ENCODE peak calls at places on chromosome 3, in eight cellular contexts. E, T, P, Q, W, X, D and O are unnamed samples.
A peak's percentile ranks its signal among the peaks of the same experiment; 100 is the strongest.

GRCh38 chr3:191476053-191476787 is 15.3 kb downstream of the PYDC2 start:
- DNase-seq in E (no peak), T (no peak), P (no peak), Q (no peak), W (no peak), X (no peak), D (no peak), O (no peak)

GRCh38 chr3:119891944-119892721 is 110.2 kb downstream of the NR1I2 start:
- DNase-seq in E (no peak), T (no peak), P (no peak), Q (no peak), W (peak; percentile 87), X (peak; percentile 10), D (peak; percentile 76), O (peak; percentile 33)

GRCh38 chr3:8094415-8094814 is 407.2 kb upstream of the LMCD1 start:
- DNase-seq in E (no peak), T (no peak), P (no peak), Q (no peak), W (no peak), X (no peak), D (no peak), O (no peak)

GRCh38 chr3:54121404-54122045 is 827 bp upstream of the CACNA2D3 start:
- DNase-seq in E (no peak), T (no peak), P (no peak), Q (no peak), W (no peak), X (no peak), D (no peak), O (no peak)

GRCh38 chr3:122403489-122403888 is 12.4 kb downstream of the WDR5B start:
- DNase-seq in E (no peak), T (no peak), P (no peak), Q (no peak), W (peak; percentile 74), X (no peak), D (no peak), O (no peak)

GRCh38 chr3:14687360-14687759 is 12.4 kb downstream of the C3orf20 start:
- DNase-seq in E (no peak), T (no peak), P (no peak), Q (no peak), W (no peak), X (no peak), D (no peak), O (no peak)

GRCh38 chr3:71579934-71580318 is 3.6 kb downstream of the FOXP1 start:
- DNase-seq in E (no peak), T (no peak), P (no peak), Q (no peak), W (peak; percentile 37), X (no peak), D (peak; percentile 25), O (no peak)

GRCh38 chr3:67386446-67386845 is 268.0 kb downstream of the SUCLG2 start:
- DNase-seq in E (no peak), T (no peak), P (no peak), Q (no peak), W (no peak), X (no peak), D (no peak), O (no peak)

GRCh38 chr3:77513541-77513940 is 473.6 kb downstream of the ROBO2 start:
- DNase-seq in E (no peak), T (no peak), P (no peak), Q (no peak), W (no peak), X (no peak), D (peak; percentile 54), O (no peak)

GRCh38 chr3:45943207-45943846 is at the start of gene CXCR6:
- DNase-seq in E (no peak), T (no peak), P (no peak), Q (no peak), W (no peak), X (no peak), D (no peak), O (no peak)

GRCh38 chr3:99315896-99316295 is 322.5 kb upstream of the COL8A1 start:
- DNase-seq in E (no peak), T (no peak), P (no peak), Q (no peak), W (peak; percentile 70), X (no peak), D (no peak), O (no peak)

GRCh38 chr3:52349611-52350395 is 33.7 kb downstream of the DNAH1 start:
- DNase-seq in E (no peak), T (no peak), P (no peak), Q (peak; percentile 24), W (no peak), X (no peak), D (no peak), O (no peak)

GRCh38 chr3:131363275-131363674 is 18.3 kb upstream of the NUDT16 start:
- DNase-seq in E (no peak), T (no peak), P (no peak), Q (no peak), W (no peak), X (no peak), D (no peak), O (no peak)

GRCh38 chr3:128686465-128686864 is 35.8 kb upstream of the RPN1 start:
- DNase-seq in E (no peak), T (no peak), P (no peak), Q (peak; percentile 4), W (no peak), X (no peak), D (no peak), O (no peak)

GRCh38 chr3:130918328-130918727 is 24.4 kb downstream of the ATP2C1 start:
- DNase-seq in E (no peak), T (no peak), P (no peak), Q (no peak), W (no peak), X (no peak), D (no peak), O (no peak)

GRCh38 chr3:16362781-16363180 is 97.8 kb downstream of the OXNAD1 start:
- DNase-seq in E (no peak), T (no peak), P (no peak), Q (no peak), W (no peak), X (no peak), D (no peak), O (no peak)

GRCh38 chr3:16357191-16357590 is 92.2 kb downstream of the OXNAD1 start:
- DNase-seq in E (no peak), T (no peak), P (no peak), Q (no peak), W (peak; percentile 43), X (no peak), D (peak; percentile 40), O (no peak)

GRCh38 chr3:16357698-16358097 is 92.7 kb downstream of the OXNAD1 start:
- DNase-seq in E (no peak), T (no peak), P (no peak), Q (no peak), W (peak; percentile 55), X (no peak), D (no peak), O (no peak)

GRCh38 chr3:16361087-16361486 is 96.1 kb downstream of the OXNAD1 start:
- DNase-seq in E (no peak), T (no peak), P (no peak), Q (no peak), W (no peak), X (no peak), D (no peak), O (no peak)

GRCh38 chr3:16359331-16359730 is 94.3 kb downstream of the OXNAD1 start:
- DNase-seq in E (no peak), T (no peak), P (no peak), Q (no peak), W (peak; percentile 6), X (no peak), D (no peak), O (no peak)
- TF ChIP-seq CTCF in E (no peak), T (no peak), P (no peak), Q (no peak), W (no peak), X (no peak), D (no peak), O (no peak)

GRCh38 chr3:147369671-147370123 is 36.6 kb downstream of the ZIC4 start:
- DNase-seq in E (no peak), T (no peak), P (no peak), Q (no peak), W (no peak), X (no peak), D (no peak), O (no peak)
- H3K4me3 ChIP-seq in E (no peak overlapping the region), T (no peak overlapping the region), P (no peak overlapping the region), Q (no peak overlapping the region), W (no peak overlapping the region), X (no peak overlapping the region), D (no peak overlapping the region), O (no peak overlapping the region)

DNA sequence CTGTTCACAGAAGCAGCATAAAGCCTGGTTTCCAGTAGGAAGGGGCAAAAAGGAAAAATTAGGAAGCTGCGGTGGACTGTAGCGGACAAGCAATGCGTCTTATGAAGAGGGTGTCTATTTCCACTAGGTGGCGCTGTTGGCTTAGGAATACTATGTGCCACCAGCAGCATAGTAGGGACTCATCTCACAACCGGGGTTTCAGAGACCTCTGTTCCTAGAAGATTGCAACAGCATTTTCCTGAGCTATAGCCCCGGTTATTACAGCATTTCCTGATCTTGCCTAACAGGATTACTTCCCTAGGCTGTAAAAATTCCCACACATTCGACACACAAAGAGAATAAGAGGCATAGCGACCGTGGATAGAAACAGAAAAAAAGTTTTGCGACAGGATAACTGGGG is 683.0 kb downstream of the TBL1XR1 start:
- DNase-seq in E (no peak), T (no peak), P (no peak), Q (no peak), W (peak; percentile 87), X (no peak), D (peak; percentile 42), O (peak; percentile 2)
- TF ChIP-seq CTCF in E (peak; percentile 35), T (peak; percentile 52), P (peak; percentile 28), Q (peak; percentile 29), W (peak; percentile 59), X (no peak), D (peak; percentile 56), O (peak; percentile 56)

GRCh38 chr3:125148016-125148812 is 64.3 kb downstream of the SLC12A8 start:
- DNase-seq in E (no peak), T (no peak), P (no peak), Q (no peak), W (no peak), X (no peak), D (no peak), O (no peak)

GRCh38 chr3:125146601-125147490 is 65.7 kb downstream of the SLC12A8 start:
- DNase-seq in E (no peak), T (no peak), P (no peak), Q (no peak), W (no peak), X (no peak), D (no peak), O (no peak)

GRCh38 chr3:125145751-125146475 is 66.6 kb downstream of the SLC12A8 start:
- DNase-seq in E (no peak), T (no peak), P (no peak), Q (no peak), W (no peak), X (no peak), D (no peak), O (no peak)

GRCh38 chr3:125148836-125149235 is 63.7 kb downstream of the SLC12A8 start:
- DNase-seq in E (peak; percentile 49), T (no peak), P (peak; percentile 43), Q (peak; percentile 75), W (no peak), X (no peak), D (peak; percentile 65), O (no peak)

DNA sequence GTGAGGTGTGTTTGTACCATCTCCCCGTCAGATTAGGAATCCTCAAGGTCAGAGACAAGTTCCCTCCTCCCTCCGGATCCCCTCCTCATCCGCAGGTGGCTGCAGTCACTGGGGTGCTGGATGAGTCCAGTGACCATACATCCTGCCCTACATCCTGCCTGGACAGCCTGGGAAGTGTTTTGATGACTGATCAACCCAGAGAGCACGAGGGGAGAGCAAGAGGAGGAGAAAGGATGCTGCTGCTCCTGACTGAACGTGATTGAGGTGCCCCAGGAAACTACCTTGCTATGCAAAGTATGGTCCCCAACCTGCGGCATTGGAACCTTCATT is 65.1 kb downstream of the SLC12A8 start:
- DNase-seq in E (no peak), T (no peak), P (no peak), Q (no peak), W (no peak), X (no peak), D (no peak), O (no peak)
- H3K4me3 ChIP-seq in E (no peak overlapping the region), T (no peak overlapping the region), P (no peak overlapping the region), Q (no peak overlapping the region), W (no peak overlapping the region), X (no peak overlapping the region), D (no peak overlapping the region), O (no peak overlapping the region)